ENCODE peak calls at places on chromosomes 5 and 9, in five cellular contexts. T, M, P, H and O are unnamed samples.

GRCh38 chr5:149724130-149724850 is 5.8 kb upstream of the PPARGC1B start:
- DNase-seq in T (no peak), H (no peak), M (no peak), P (no peak), O (no peak)

GRCh38 chr5:14716755-14717752 is 52.5 kb downstream of the OTULIN start:
- DNase-seq in H (peak; percentile 45), T (no peak), P (peak; percentile 25), M (no peak), O (peak; percentile 45)

GRCh38 chr9:84970432-84970831 is 300.9 kb downstream of the NTRK2 start:
- DNase-seq in T (no peak), H (no peak), P (no peak), M (no peak), O (peak; percentile 76)

GRCh38 chr9:12702160-12702758 is 9.1 kb downstream of the TYRP1 start:
- DNase-seq in H (no peak), T (peak; percentile 80), M (peak; percentile 66), P (no peak), O (no peak)

GRCh38 chr5:72366324-72366976 is 46.3 kb downstream of the PTCD2 start:
- DNase-seq in M (peak; percentile 72), P (no peak), H (no peak), T (peak; percentile 75), O (no peak)

GRCh38 chr5:176609724-176610429 is at the start of gene GPRIN1:
- DNase-seq in H (no peak), P (peak; percentile 63), T (peak; percentile 94), M (peak; percentile 71), O (no peak)

GRCh38 chr5:79878721-79879336 is 112.2 kb downstream of the MTX3 start:
- DNase-seq in H (no peak), M (peak; percentile 48), P (no peak), T (peak; percentile 48), O (no peak)

GRCh38 chr9:98998441-98999151 is 54.9 kb downstream of the COL15A1 start:
- DNase-seq in M (peak; percentile 43), P (peak; percentile 67), T (peak; percentile 82), H (peak; percentile 92), O (no peak)

GRCh38 chr5:80054682-80055081 is 19.5 kb downstream of the THBS4 start:
- DNase-seq in H (no peak), M (no peak), T (no peak), P (no peak), O (no peak)

DNA sequence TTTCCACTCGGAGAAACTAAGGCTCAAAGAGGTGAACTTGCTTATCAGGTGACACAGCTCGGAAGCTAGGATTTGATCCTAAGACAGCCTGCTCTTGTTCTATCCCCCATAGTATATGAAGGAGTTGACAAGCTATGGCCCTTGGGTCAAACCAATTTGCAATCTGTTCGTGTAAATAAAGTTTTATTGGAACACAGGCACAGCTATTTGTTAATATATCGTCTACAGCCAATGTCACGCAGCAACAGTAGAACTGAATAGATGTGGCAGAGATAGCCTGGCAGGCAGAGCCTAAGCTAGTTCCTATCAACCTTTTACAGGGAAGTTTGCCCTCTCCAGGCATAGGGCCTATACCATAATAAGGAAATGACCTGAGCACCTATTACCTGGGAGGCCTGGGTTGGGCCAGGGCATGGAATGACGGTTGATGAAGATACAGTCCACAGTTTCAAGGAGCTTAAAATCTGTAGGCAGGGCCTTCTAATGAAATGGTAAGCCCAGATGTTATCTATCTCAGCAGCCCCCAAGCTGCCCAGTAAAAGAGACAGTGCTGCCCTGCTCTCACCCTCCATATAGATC is 179.0 kb downstream of the TTLL11 start:
- DNase-seq in H (no peak), T (no peak), P (no peak), M (no peak), O (no peak)
- H3K4me1 ChIP-seq in H (no peaks in the 10 kb centered on the region), T (no peaks in the 10 kb centered on the region), P (no peaks in the 10 kb centered on the region), M (no peaks in the 10 kb centered on the region), O (peaks cover 12% of the 10 kb centered on the region)

DNA sequence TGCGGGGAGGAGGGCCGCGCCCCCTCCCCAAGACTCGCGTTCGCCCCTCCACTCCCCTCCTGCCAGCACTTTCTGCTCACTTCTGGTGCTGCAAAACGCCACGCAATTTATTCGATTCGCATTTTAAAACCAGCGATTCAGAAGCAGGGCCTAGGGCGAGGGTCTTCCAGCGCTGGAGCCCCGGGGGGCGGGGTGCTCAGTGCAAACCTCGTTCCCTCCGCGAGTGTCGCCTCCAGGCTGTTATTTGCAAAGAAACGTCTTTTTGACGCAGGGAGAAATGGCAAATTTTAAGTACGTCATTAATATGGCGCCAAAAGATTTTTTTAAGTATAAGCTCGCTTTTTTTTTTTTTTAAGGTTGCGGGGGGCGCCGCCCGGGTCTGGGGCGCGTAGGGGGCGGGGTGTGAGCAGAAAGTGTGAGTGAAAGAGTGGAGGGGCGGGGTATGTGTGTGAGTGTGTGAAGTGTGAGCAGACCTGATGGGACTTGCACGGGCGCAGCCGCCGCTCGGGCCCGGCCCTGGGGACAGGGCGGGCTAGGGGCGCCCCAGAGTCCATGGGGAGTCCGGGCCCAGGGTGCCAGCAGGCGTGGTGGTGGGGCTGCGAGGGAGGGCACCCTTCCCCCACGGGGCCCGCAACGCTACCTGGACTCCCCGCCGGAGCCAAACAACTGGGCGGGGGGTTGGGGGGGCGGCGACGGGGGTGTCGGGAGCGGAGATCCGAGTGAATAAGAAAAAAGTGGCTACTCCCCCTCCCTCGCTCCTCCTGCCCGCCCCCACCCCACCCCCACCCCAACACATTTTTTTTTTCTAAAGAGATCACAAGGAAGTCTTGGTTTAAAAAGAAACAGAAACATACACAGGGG is at the start of gene JADE2:
- DNase-seq in P (peak; percentile 92), H (peak; percentile 83), T (peak; percentile 45), M (peak; percentile 82), O (peak; percentile 85)
- TF ChIP-seq CTCF in P (no peak), H (no peak), T (no peak), M (peak; percentile 11), O (no peak)

GRCh38 chr9:95462419-95463121 is 54.2 kb downstream of the PTCH1 start:
- DNase-seq in T (peak; percentile 70), H (no peak), P (peak; percentile 80), M (peak; percentile 85), O (no peak)
- H3K4me1 ChIP-seq in T (peaks cover 25% of the 10 kb centered on the region), H (peaks cover 20% of the 10 kb centered on the region), P (peaks cover 25% of the 10 kb centered on the region), M (peaks cover 27% of the 10 kb centered on the region), O (no peaks in the 10 kb centered on the region)

GRCh38 chr5:168109441-168109840 is 182.0 kb upstream of the WWC1 start:
- DNase-seq in M (no peak), H (no peak), P (no peak), T (no peak), O (no peak)

GRCh38 chr5:168101352-168101751 is 190.1 kb upstream of the WWC1 start:
- DNase-seq in T (no peak), P (no peak), H (no peak), M (no peak), O (no peak)

GRCh38 chr5:168106008-168106761 is 185.3 kb upstream of the WWC1 start:
- DNase-seq in T (no peak), M (no peak), P (no peak), H (no peak), O (no peak)

GRCh38 chr5:168110384-168110783 is 181.1 kb upstream of the WWC1 start:
- DNase-seq in H (no peak), T (no peak), M (peak; percentile 31), P (no peak), O (no peak)

GRCh38 chr5:168104811-168105481 is 186.5 kb upstream of the WWC1 start:
- DNase-seq in P (no peak), T (peak; percentile 50), H (no peak), M (peak; percentile 70), O (no peak)
- TF ChIP-seq CTCF in P (no peak), T (peak; percentile 40), H (no peak), M (peak; percentile 52), O (no peak)

DNA sequence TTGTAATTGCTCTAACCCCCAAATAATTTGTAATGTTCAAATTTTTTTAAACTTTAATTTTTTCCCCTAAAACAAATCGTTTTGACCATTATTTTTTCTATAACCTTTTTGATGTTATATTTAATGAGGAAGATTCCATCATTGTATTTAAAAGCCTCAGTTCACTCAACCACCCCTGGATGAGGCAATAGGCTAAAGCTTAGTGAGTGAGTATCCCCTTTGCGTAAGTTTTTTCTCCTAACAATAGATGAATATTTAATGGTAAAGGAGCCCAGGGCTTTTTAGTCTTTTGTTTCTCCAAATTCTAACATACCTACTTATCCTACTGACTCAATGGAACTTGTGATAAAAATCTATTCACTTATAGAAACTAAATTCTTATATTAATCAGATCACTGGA is 38.1 kb downstream of the ALDH1A1 start:
- DNase-seq in P (no peak), M (no peak), H (no peak), T (no peak), O (no peak)
- H3K4me1 ChIP-seq in P (no peaks in the 10 kb centered on the region), M (no peaks in the 10 kb centered on the region), H (no peaks in the 10 kb centered on the region), T (peaks cover 15% of the 10 kb centered on the region), O (no peaks in the 10 kb centered on the region)

GRCh38 chr5:39424751-39425524 is at the start of gene DAB2:
- DNase-seq in T (peak; percentile 91), P (peak; percentile 65), M (peak; percentile 95), H (peak; percentile 92), O (peak; percentile 74)
- TF ChIP-seq CTCF in T (peak; percentile 70), P (peak; percentile 34), M (peak; percentile 78), H (peak; percentile 12), O (peak; percentile 78)